ENCODE peak calls at places on chromosome 4, in five cellular contexts. Y, O, E, Q and H are unnamed samples.
A peak's percentile ranks its signal among the peaks of the same experiment; 100 is the strongest.

GRCh38 chr4:158327525-158327924 is 117.2 kb downstream of the TMEM144 start:
- DNase-seq in E (no peak), Y (no peak), Q (peak; percentile 44), O (no peak), H (no peak)

GRCh38 chr4:164229255-164229654 is 524.7 kb upstream of the SMIM31 start:
- DNase-seq in Y (no peak), Q (no peak), E (no peak), O (no peak), H (no peak)

GRCh38 chr4:151564321-151564720 is 155.3 kb downstream of the FHIP1A start:
- DNase-seq in Q (peak; percentile 59), Y (no peak), E (no peak), O (no peak), H (no peak)

GRCh38 chr4:24915121-24915922 is 2.5 kb upstream of the CCDC149 start:
- DNase-seq in E (no peak), Y (no peak), Q (no peak), O (peak; percentile 12), H (peak; percentile 37)

GRCh38 chr4:112523008-112523440 is 7.0 kb upstream of the NEUROG2 start:
- DNase-seq in E (peak; percentile 56), Y (peak; percentile 43), O (peak; percentile 64), Q (no peak), H (peak; percentile 43)

GRCh38 chr4:23038626-23039245 is 346.0 kb downstream of the GBA3 start:
- DNase-seq in Y (no peak), Q (no peak), E (no peak), O (no peak), H (no peak)

GRCh38 chr4:84167089-84167488 is 332.0 kb downstream of the NKX6-1 start:
- DNase-seq in O (no peak), Q (no peak), Y (no peak), E (no peak), H (no peak)

GRCh38 chr4:156710571-156711195 is 260.9 kb downstream of the PDGFC start:
- DNase-seq in Y (peak; percentile 20), Q (no peak), E (no peak), O (no peak), H (no peak)

GRCh38 chr4:152850377-152850776 is 70.6 kb downstream of the ARFIP1 start:
- DNase-seq in Q (peak; percentile 67), E (peak; percentile 2), O (peak; percentile 23), Y (peak; percentile 49), H (peak; percentile 84)